ENCODE peak calls at places on chromosome 19, in seven cellular contexts. N is heart right ventricle, Z is endothelial cell, G is osteocyte, P is fibroblast of lung, K is tibial artery, L is colonic mucosa. X is an unnamed sample.

GRCh38 chr19:8641908-8642547 is 11.6 kb downstream of the NFILZ start:
- DNase-seq in K (no peak), L (no peak), P (peak), N (no peak), G (no peak), Z (peak), X (no peak)

GRCh38 chr19:12865746-12866415 is 15.4 kb downstream of the DNASE2 start:
- DNase-seq in K (no peak), P (no peak), L (no peak), Z (no peak), N (no peak), G (no peak), X (no peak)

GRCh38 chr19:39474139-39474620 is 6.5 kb upstream of the TIMM50 start:
- DNase-seq in P (peak), Z (peak), K (peak), N (peak), L (peak), G (peak), X (peak)

GRCh38 chr19:10655457-10656312 is 1.5 kb downstream of the ILF3 start:
- DNase-seq in Z (peak), P (no peak), N (no peak), K (no peak), G (no peak), L (peak), X (no peak)

GRCh38 chr19:15779756-15780476 is 7.5 kb upstream of the OR10H5 start:
- DNase-seq in P (no peak), G (no peak), Z (no peak), N (peak), L (peak), K (peak), X (no peak)

GRCh38 chr19:19628499-19629134 is 597 bp upstream of the LPAR2 start:
- DNase-seq in L (peak), K (no peak), P (peak), N (no peak), Z (peak), G (no peak), X (no peak)

GRCh38 chr19:31354316-31354715 is 5.1 kb upstream of the TSHZ3 start:
- DNase-seq in N (no peak), G (no peak), Z (no peak), P (no peak), K (no peak), L (no peak), X (no peak)

GRCh38 chr19:33473644-33474305 is 47.8 kb downstream of the PEPD start:
- DNase-seq in G (peak), L (no peak), Z (no peak), K (peak), N (no peak), P (no peak), X (no peak)

GRCh38 chr19:55471266-55471665 is 5.2 kb upstream of the ZNF628 start:
- DNase-seq in G (no peak), K (no peak), P (no peak), N (no peak), Z (no peak), L (no peak), X (no peak)

GRCh38 chr19:39465956-39466747 is 14.5 kb upstream of the TIMM50 start:
- DNase-seq in Z (no peak), P (no peak), N (no peak), K (no peak), G (no peak), L (no peak), X (no peak)

GRCh38 chr19:49629659-49630058 is 10.3 kb downstream of the RRAS start:
- DNase-seq in L (no peak), P (no peak), K (no peak), G (no peak), N (no peak), Z (no peak), X (no peak)

GRCh38 chr19:18590273-18591272 is 2.0 kb downstream of the REX1BD start:
- DNase-seq in N (no peak), G (peak), L (no peak), Z (peak), P (peak), K (peak), X (no peak)

GRCh38 chr19:42111384-42111783 is 20.9 kb downstream of the POU2F2 start:
- DNase-seq in G (no peak), Z (no peak), N (no peak), K (no peak), L (no peak), P (no peak), X (no peak)

GRCh38 chr19:22523940-22524339 is 101.8 kb upstream of the ZNF98 start:
- DNase-seq in Z (no peak), P (no peak), L (no peak), K (no peak), N (no peak), G (peak), X (no peak)

GRCh38 chr19:57319869-57320179 is 448 bp upstream of the ZNF543 start:
- DNase-seq in K (no peak), P (no peak), L (no peak), G (no peak), Z (no peak), N (no peak), X (no peak)

GRCh38 chr19:43751466-43752220 is 3.1 kb downstream of the SMG9 start:
- DNase-seq in Z (no peak), P (no peak), N (no peak), K (no peak), G (no peak), L (no peak), X (no peak)

GRCh38 chr19:56312337-56312736 is 2.3 kb downstream of the ZSCAN5A start:
- DNase-seq in P (no peak), L (no peak), G (no peak), N (no peak), Z (no peak), K (no peak), X (no peak)

GRCh38 chr19:46614114-46614701 is 10.7 kb downstream of the PTGIR start:
- DNase-seq in P (peak), L (peak), G (peak), N (peak), Z (peak), K (peak), X (peak)

GRCh38 chr19:38736413-38737280 is 7.6 kb downstream of the CAPN12 start:
- DNase-seq in L (peak), Z (no peak), K (no peak), G (no peak), P (no peak), N (peak), X (no peak)

GRCh38 chr19:10086032-10086903 is at the start of gene SHFL:
- DNase-seq in L (peak), N (peak), Z (peak), K (peak), G (peak), P (peak), X (no peak)

GRCh38 chr19:54448037-54448773 is 794 bp upstream of the LENG8 start:
- DNase-seq in P (peak), Z (peak), N (peak), L (peak), K (no peak), G (no peak), X (no peak)

GRCh38 chr19:33050110-33050509 is 14.6 kb downstream of the RHPN2 start:
- DNase-seq in N (no peak), K (no peak), L (no peak), P (no peak), Z (no peak), G (no peak), X (no peak)

GRCh38 chr19:33285441-33285927 is 16.9 kb downstream of the CEBPA start:
- DNase-seq in K (no peak), Z (no peak), G (no peak), P (no peak), L (peak), N (no peak), X (no peak)

GRCh38 chr19:48419158-48419920 is 25.9 kb downstream of the GRIN2D start:
- DNase-seq in Z (peak), G (no peak), N (no peak), L (peak), P (peak), K (no peak), X (no peak)

GRCh38 chr19:2254052-2254872 is 2.0 kb downstream of the JSRP1 start:
- DNase-seq in G (no peak), K (no peak), L (no peak), N (no peak), P (no peak), Z (peak), X (no peak)

GRCh38 chr19:46861691-46862503 is 1.1 kb downstream of the ARHGAP35 start:
- DNase-seq in G (no peak), L (peak), P (no peak), N (no peak), Z (no peak), K (no peak), X (no peak)

GRCh38 chr19:13830761-13831481 is 35.7 kb downstream of the ZSWIM4 start:
- DNase-seq in N (no peak), L (no peak), G (no peak), P (no peak), Z (no peak), K (no peak), X (no peak)

GRCh38 chr19:50808856-50809255 is 14.7 kb downstream of the KLK1 start:
- DNase-seq in K (no peak), G (no peak), Z (no peak), P (no peak), L (no peak), N (no peak), X (no peak)

GRCh38 chr19:3108775-3109174 is 14.6 kb downstream of the GNA11 start:
- DNase-seq in P (peak), N (peak), K (no peak), G (no peak), Z (peak), L (peak), X (peak)

GRCh38 chr19:37551123-37551993 is 43.2 kb downstream of the ZNF571 start:
- DNase-seq in L (peak), Z (peak), K (no peak), G (no peak), N (peak), P (peak), X (no peak)
- TF ChIP-seq CTCF in L (no peak), Z (no peak), K (no peak), G (no peak), N (no peak), P (peak), X (no peak)

GRCh38 chr19:45446295-45446694 is 21.5 kb upstream of the FOSB start:
- DNase-seq in L (no peak), Z (no peak), P (peak), K (no peak), N (no peak), G (no peak), X (no peak)
- TF ChIP-seq CTCF in L (no peak), Z (peak), P (peak), K (peak), N (no peak), G (peak), X (no peak)

GRCh38 chr19:575527-576506 is 3.4 kb downstream of the BSG start:
- DNase-seq in G (peak), L (no peak), K (no peak), N (peak), P (peak), Z (no peak), X (no peak)
- TF ChIP-seq CTCF in G (no peak), L (no peak), K (no peak), N (no peak), P (no peak), Z (no peak), X (no peak)

GRCh38 chr19:28469544-28469943 is 743.4 kb downstream of the UQCRFS1 start:
- DNase-seq in K (no peak), P (no peak), N (no peak), Z (no peak), L (no peak), G (no peak), X (no peak)

GRCh38 chr19:28472111-28472510 is 740.8 kb downstream of the UQCRFS1 start:
- DNase-seq in N (no peak), L (no peak), P (no peak), Z (no peak), G (no peak), K (no peak), X (no peak)

GRCh38 chr19:28465317-28466086 is 747.4 kb downstream of the UQCRFS1 start:
- DNase-seq in G (no peak), L (no peak), N (no peak), K (no peak), Z (no peak), P (no peak), X (no peak)

GRCh38 chr19:28466107-28467045 is 746.6 kb downstream of the UQCRFS1 start:
- DNase-seq in P (peak), N (peak), K (no peak), Z (peak), L (peak), G (no peak), X (peak)

DNA sequence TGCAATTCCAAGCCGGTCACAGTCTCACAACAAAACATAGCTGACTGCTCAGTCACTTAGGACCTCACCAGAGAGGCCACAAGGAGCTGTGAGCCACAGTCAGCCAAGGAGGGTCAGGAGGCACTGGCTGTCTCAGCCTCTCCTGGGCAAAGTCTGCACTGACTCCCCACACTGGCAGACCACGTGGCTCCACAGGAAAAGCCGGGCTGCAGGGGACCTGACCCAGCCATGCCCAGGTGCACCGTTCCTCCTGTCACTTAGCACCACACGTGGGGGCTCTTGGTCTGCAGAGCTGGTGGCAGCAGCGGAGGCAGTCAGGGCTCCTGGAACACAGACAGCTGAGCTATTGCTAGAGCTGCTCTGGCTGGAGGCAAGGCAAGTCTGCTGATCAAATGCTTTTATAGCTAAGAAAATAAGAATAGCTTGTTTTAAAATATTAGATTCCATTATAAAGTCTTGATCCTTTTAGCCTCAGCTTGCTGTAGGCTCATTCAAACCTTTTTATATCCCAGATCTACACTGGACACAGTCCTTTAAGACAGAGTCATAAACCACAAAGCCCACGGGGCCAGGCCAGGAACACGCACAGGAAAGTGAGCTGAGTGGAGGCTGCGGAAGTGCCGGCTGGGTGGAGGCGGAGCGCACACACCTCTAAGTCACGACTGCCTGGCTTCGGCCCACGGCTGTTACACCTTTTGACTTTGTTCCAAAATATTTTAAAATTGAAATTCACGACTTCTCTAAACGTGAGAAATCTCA is 744.1 kb downstream of the UQCRFS1 start:
- DNase-seq in L (peak), N (no peak), Z (no peak), G (no peak), K (no peak), P (no peak), X (no peak)
- TF ChIP-seq CTCF in L (no peak), N (no peak), Z (no peak), G (no peak), K (no peak), P (no peak), X (no peak)

GRCh38 chr19:1107655-1108261 is 4.0 kb downstream of the GPX4 start:
- DNase-seq in N (no peak), Z (no peak), K (no peak), P (no peak), G (no peak), L (no peak), X (no peak)
- TF ChIP-seq CTCF in N (no peak), Z (no peak), K (no peak), P (no peak), G (no peak), L (no peak), X (no peak)